ENCODE peak calls at places on chromosome 1, in seven cellular contexts. T is tibial nerve, K is BJ, A is cardiac fibroblast, M is mucosa of descending colon, F is H9, Z is nephron progenitor cell. H is an unnamed sample.

GRCh38 chr1:87064309-87064708 is 149.9 kb downstream of the HS2ST1 start:
- DNase-seq in T (no peak), K (no peak), A (no peak), M (no peak), F (no peak), Z (no peak), H (no peak)

GRCh38 chr1:65478379-65479026 is 58.0 kb downstream of the LEPR start:
- DNase-seq in T (no peak), K (no peak), A (peak; percentile 27), M (no peak), F (no peak), Z (no peak), H (no peak)

GRCh38 chr1:150507912-150508864 is at the start of gene ECM1:
- DNase-seq in T (peak; percentile 27), K (peak; percentile 53), A (peak; percentile 82), M (no peak), F (no peak), Z (no peak), H (peak; percentile 35)

GRCh38 chr1:26771643-26772321 is 16.0 kb upstream of the PIGV start:
- DNase-seq in T (no peak), K (peak; percentile 97), A (peak; percentile 99), M (no peak), F (no peak), Z (no peak), H (peak; percentile 15)

GRCh38 chr1:231040800-231041704 is 998 bp upstream of the FAM89A start:
- DNase-seq in T (no peak), K (no peak), A (no peak), M (peak; percentile 45), F (peak; percentile 42), Z (peak; percentile 40), H (peak; percentile 17)

GRCh38 chr1:46274224-46275029 is 26.9 kb downstream of the RAD54L start:
- DNase-seq in T (no peak), K (no peak), A (no peak), M (no peak), F (no peak), Z (no peak), H (no peak)

GRCh38 chr1:245971711-245972085 is 535.4 kb downstream of the SMYD3 start:
- DNase-seq in T (no peak), K (no peak), A (no peak), M (no peak), F (no peak), Z (no peak), H (no peak)

GRCh38 chr1:1937061-1937460 is 18.0 kb upstream of the TMEM52 start:
- DNase-seq in T (no peak), K (no peak), A (no peak), M (no peak), F (no peak), Z (no peak), H (no peak)

GRCh38 chr1:75641325-75641724 is 30.4 kb upstream of the SLC44A5 start:
- DNase-seq in T (no peak), K (no peak), A (no peak), M (no peak), F (no peak), Z (no peak), H (no peak)